ENCODE peak calls at places on chromosome 11, in eight cellular contexts. Z is tibial nerve, N is heart right ventricle, I is right atrium auricular region, T is DND-41, E is heart left ventricle, V is stomach, R is K562. A is an unnamed sample. For H3K9me3, the result is how much of the 10 kb centered on the place peaks cover.

GRCh38 chr11:18046116-18046777 is at the start of gene TPH1:
- DNase-seq in Z (no peak), N (peak), I (no peak), T (no peak), E (peak), V (peak), R (no peak), A (peak)

GRCh38 chr11:113189909-113190667 is 124.3 kb upstream of the TTC12 start:
- DNase-seq in Z (no peak), N (peak), I (peak), T (no peak), E (no peak), V (no peak), R (peak), A (peak)

GRCh38 chr11:13687271-13687670 is 18.8 kb downstream of the FAR1 start:
- DNase-seq in Z (no peak), N (no peak), I (no peak), T (no peak), E (no peak), V (no peak), R (no peak), A (no peak)

GRCh38 chr11:110069158-110069737 is 23.9 kb upstream of the ZC3H12C start:
- DNase-seq in Z (peak), N (peak), I (no peak), T (no peak), E (peak), V (peak), R (peak), A (peak)

GRCh38 chr11:19938866-19939265 is 221.4 kb downstream of the DBX1 start:
- DNase-seq in Z (no peak), N (no peak), I (no peak), T (no peak), E (no peak), V (no peak), R (no peak), A (no peak)

GRCh38 chr11:17533782-17534415 is 10.3 kb downstream of the USH1C start:
- DNase-seq in Z (no peak), N (no peak), I (no peak), T (no peak), E (no peak), V (no peak), R (no peak), A (no peak)

GRCh38 chr11:111336582-111337256 is 38.4 kb downstream of the POU2AF3 start:
- DNase-seq in Z (no peak), N (no peak), I (no peak), T (no peak), E (no peak), V (no peak), R (no peak), A (no peak)

GRCh38 chr11:44633641-44634040 is 68.2 kb downstream of the CD82 start:
- DNase-seq in Z (no peak), N (no peak), I (peak), T (peak), E (no peak), V (no peak), R (no peak), A (peak)

GRCh38 chr11:69044111-69045013 is 4.4 kb upstream of the TPCN2 start:
- DNase-seq in Z (peak), N (peak), I (peak), T (peak), E (peak), V (peak), R (peak), A (peak)

GRCh38 chr11:118133816-118134215 is 18.8 kb downstream of the SCN4B start:
- DNase-seq in Z (no peak), N (no peak), I (no peak), T (no peak), E (no peak), V (no peak), R (no peak), A (no peak)

GRCh38 chr11:111749646-111750045 is 16.5 kb downstream of the PPP2R1B start:
- DNase-seq in Z (no peak), N (no peak), I (no peak), T (no peak), E (no peak), V (no peak), R (no peak), A (no peak)

GRCh38 chr11:12901272-12901671 is 107.8 kb upstream of the RASSF10 start:
- DNase-seq in Z (no peak), N (no peak), I (no peak), T (peak), E (no peak), V (no peak), R (no peak), A (no peak)

GRCh38 chr11:92964471-92964870 is 5.0 kb upstream of the MTNR1B start:
- DNase-seq in Z (no peak), N (no peak), I (no peak), T (no peak), E (no peak), V (peak), R (no peak), A (no peak)

GRCh38 chr11:19670030-19670761 is 42.4 kb upstream of the NAV2 start:
- DNase-seq in Z (no peak), N (no peak), I (no peak), T (no peak), E (no peak), V (no peak), R (no peak), A (peak)

GRCh38 chr11:117814766-117815261 is 9.7 kb downstream of the FXYD2 start:
- DNase-seq in Z (peak), N (peak), I (peak), T (peak), E (no peak), V (peak), R (peak), A (peak)

GRCh38 chr11:8338138-8338537 is 74.5 kb upstream of the LMO1 start:
- DNase-seq in Z (no peak), N (peak), I (no peak), T (peak), E (no peak), V (peak), R (peak), A (peak)

GRCh38 chr11:65446446-65447277 is 24.1 kb downstream of the NEAT1 start:
- DNase-seq in Z (peak), N (no peak), I (peak), T (no peak), E (no peak), V (peak), R (no peak), A (peak)

DNA sequence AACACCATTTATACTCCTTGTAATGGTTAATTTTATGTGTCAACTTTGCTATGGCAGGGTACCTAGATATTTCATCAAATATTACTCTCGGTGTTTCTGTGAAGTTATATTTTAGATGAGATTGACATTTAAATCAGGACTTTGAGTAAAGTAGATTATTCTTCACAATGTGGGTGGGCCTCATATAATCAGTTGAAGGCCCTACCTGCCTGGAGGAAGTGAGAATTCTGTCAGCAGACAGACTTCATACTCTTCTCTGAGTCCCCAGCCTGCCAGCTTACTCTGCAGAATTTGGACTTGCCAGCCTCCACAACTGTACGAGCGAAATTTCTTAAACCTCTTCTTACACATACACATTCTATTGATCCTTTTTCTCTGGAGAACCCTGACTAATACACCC is 49.3 kb upstream of the SYT9 start:
- DNase-seq in Z (no peak), N (no peak), I (no peak), T (no peak), E (no peak), V (no peak), R (no peak), A (no peak)
- H3K9me3 ChIP-seq in Z (under half), N (under half), I (under half), T (under half), E (under half), V (under half), R (under half), A (under half)

GRCh38 chr11:38718659-38719058 is 2120.6 kb upstream of the RAG2 start:
- DNase-seq in Z (no peak), N (no peak), I (no peak), T (no peak), E (no peak), V (no peak), R (peak), A (no peak)
- H3K9me3 ChIP-seq in Z (under half), N (under half), I (under half), T (under half), E (under half), V (under half), R (under half), A (under half)

DNA sequence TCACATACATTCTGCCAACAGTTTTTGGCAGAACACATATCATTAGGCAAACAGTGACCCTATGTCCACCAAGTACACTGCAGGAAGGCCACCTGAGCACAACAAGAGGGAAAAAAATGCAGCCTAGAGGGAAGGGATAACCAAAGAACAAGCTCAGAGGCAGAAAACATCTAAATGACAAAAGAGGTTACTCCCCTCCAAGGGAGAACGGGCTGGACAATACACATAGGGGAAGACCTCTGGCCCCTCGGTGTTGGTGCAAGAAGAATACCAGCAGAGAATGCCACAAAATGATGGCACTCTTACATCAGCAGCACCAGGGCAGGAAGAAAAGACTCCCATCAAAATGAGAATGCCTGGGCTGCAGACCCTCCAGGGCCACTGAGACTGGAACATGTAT is 66.6 kb upstream of the OPCML start:
- DNase-seq in Z (no peak), N (no peak), I (no peak), T (no peak), E (no peak), V (no peak), R (no peak), A (peak)
- H3K9me3 ChIP-seq in Z (under half), N (under half), I (under half), T (under half), E (under half), V (under half), R (under half), A (under half)

DNA sequence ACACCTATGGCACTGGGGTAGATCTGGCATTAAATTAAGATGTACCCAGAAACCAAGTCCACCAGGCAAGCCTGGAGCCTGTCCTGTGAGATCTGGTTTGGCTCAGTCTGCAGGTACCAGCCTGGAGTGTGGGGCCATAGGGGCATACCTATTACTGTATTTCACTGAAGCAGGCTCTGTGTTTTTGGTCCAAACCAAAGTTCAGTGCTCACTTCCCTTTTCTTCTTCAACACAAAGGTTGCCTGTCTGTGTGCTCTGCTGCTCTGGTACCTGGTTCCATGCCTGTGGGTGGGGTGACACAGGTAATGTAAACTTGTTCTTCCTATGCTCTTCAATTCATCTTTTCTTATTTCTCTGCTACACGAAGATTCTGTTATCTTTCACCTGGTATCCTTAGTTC is 19.8 kb upstream of the GLYATL2 start:
- DNase-seq in Z (no peak), N (no peak), I (no peak), T (no peak), E (no peak), V (no peak), R (no peak), A (no peak)
- H3K9me3 ChIP-seq in Z (under half), N (under half), I (under half), T (under half), E (under half), V (under half), R (under half), A (under half)

DNA sequence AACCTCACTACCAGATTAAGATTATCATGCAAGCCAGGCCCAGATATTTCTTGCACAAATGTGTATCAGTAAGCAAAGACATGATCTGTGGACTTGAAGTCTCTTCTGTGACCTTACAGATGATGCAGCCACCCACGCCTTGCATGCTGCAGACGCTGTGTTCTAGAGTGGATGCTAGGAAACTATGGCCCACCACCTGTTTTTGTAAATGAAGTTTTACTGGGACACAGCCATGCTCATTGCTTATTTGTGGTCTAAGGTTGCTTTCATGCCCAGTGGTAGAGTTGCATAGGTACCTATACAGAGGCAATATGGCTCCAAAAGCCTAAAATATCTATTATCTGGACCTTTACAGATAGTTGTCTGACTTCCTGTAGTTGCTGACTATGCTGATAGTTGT is 47.5 kb upstream of the SORL1-AS1 start:
- DNase-seq in Z (no peak), N (no peak), I (no peak), T (no peak), E (no peak), V (no peak), R (no peak), A (no peak)
- H3K9me3 ChIP-seq in Z (under half), N (under half), I (under half), T (under half), E (under half), V (under half), R (under half), A (under half)

GRCh38 chr11:71462726-71463125 is 9.7 kb downstream of the NADSYN1 start:
- DNase-seq in Z (no peak), N (no peak), I (no peak), T (no peak), E (no peak), V (no peak), R (no peak), A (no peak)
- H3K9me3 ChIP-seq in Z (under half), N (under half), I (under half), T (under half), E (under half), V (under half), R (under half), A (under half)

DNA sequence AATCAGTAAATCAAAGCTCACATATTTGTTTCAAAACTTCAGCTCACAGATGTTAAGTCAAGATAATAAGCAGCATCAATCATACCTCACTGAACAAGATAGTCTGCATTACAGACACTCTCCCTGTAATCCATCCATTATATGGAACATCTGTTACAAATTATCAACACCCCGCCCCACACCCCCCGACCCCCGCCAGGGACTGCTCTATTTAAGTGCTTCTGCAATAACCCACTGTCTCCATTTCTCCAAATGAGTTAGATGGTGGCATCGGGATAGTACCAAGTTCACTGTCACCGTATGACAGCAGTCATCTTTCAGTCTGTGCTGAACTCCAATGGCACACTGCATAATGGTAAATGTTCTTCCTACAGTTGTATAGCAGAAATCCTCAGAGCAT is 447.0 kb upstream of the ARHGAP42 start:
- DNase-seq in Z (no peak), N (no peak), I (no peak), T (no peak), E (no peak), V (no peak), R (no peak), A (no peak)
- H3K9me3 ChIP-seq in Z (under half), N (under half), I (under half), T (under half), E (under half), V (under half), R (under half), A (under half)

DNA sequence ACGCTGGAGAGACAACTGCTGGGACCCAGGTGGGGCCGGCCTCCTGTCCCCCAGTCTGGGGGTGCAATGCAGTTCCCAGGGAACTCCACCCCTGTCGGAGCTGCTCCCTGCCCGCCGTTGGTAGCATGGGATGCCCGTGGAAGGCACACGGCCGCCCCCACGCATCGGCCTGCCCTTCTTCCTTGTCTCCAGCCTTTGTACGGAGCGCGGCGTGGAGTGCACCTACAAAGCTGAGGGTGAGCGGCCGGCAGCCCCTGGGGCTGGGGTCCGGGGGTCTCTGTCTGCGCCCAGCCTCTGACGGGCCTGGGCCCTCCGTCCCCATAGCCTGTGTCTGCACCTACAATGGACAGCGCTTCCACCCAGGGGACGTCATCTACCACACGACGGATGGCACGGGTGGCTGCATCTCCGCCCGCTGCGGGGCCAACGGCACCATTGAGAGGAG is 23.2 kb downstream of the MUC5AC start:
- DNase-seq in Z (no peak), N (no peak), I (no peak), T (no peak), E (no peak), V (no peak), R (no peak), A (no peak)
- H3K9me3 ChIP-seq in Z (under half), N (under half), I (under half), T (under half), E (under half), V (under half), R (under half), A (under half)

DNA sequence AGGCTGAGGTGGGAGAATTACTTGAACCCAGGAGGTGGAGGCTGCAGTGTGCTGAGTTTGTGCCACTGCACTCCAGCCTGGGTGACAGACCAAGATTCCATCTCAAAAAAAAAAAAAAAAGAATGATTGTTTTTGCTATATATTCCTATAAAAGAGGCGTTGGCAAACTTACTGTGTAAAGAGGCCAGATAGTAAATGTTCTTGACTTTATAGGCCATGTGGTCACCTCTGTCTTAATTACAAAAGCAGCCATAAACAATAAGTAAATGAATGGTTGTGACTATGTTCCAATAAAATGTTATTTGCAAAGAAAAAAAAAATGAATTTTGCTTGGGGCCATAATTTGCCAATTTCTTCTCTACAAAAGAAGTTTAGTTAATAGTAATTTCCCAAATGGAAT is 12.3 kb downstream of the ATM start:
- DNase-seq in Z (no peak), N (no peak), I (no peak), T (no peak), E (no peak), V (no peak), R (no peak), A (no peak)
- H3K9me3 ChIP-seq in Z (under half), N (under half), I (under half), T (under half), E (under half), V (under half), R (under half), A (under half)

GRCh38 chr11:3359092-3359824 is 19.7 kb downstream of the ZNF195 start:
- DNase-seq in Z (no peak), N (no peak), I (no peak), T (no peak), E (no peak), V (no peak), R (no peak), A (no peak)
- H3K9me3 ChIP-seq in Z (half or more), N (half or more), I (half or more), T (half or more), E (half or more), V (half or more), R (half or more), A (half or more)

A was measured in osteoblast.